ENCODE peak calls at places on chromosomes 6 and 20, in ten cellular contexts. O is mesendoderm; R is A549; F is CD8-positive, alpha-beta memory T cell; D is HFF-Myc; K is CD4-positive, alpha-beta memory T cell; G is astrocyte of the spinal cord; I is cardiac muscle cell; W is HCT116; U is body of pancreas. T is an unnamed sample.

GRCh38 chr6:20202699-20203302 is 9.5 kb downstream of the MBOAT1 start:
- DNase-seq in O (no peak), R (no peak), F (no peak), D (no peak), K (no peak), G (no peak), I (no peak), W (no peak), U (no peak), T (no peak)

GRCh38 chr6:2102316-2102883 is 143.0 kb downstream of the GMDS start:
- DNase-seq in O (no peak), R (no peak), F (no peak), D (no peak), K (no peak), G (peak; percentile 19), I (peak; percentile 77), W (no peak), U (no peak), T (no peak)

GRCh38 chr20:31260326-31260932 is 3.0 kb downstream of the DEFB115 start:
- DNase-seq in O (peak; percentile 11), R (peak; percentile 22), F (no peak), D (no peak), K (no peak), G (no peak), I (no peak), W (peak; percentile 33), U (no peak), T (no peak)

GRCh38 chr20:10278416-10278815 is 59.8 kb downstream of the SNAP25 start:
- DNase-seq in O (peak; percentile 44), R (no peak), F (no peak), D (no peak), K (no peak), G (no peak), I (no peak), W (no peak), U (no peak), T (no peak)

GRCh38 chr6:62891065-62891647 is 320.1 kb upstream of the FKBP1C start:
- DNase-seq in O (peak; percentile 11), R (no peak), F (no peak), D (no peak), K (no peak), G (no peak), I (no peak), W (no peak), U (no peak), T (no peak)

GRCh38 chr20:43916875-43917371 is 2.3 kb downstream of the TOX2 start:
- DNase-seq in O (peak; percentile 35), R (no peak), F (no peak), D (no peak), K (no peak), G (peak; percentile 16), I (no peak), W (no peak), U (no peak), T (no peak)

GRCh38 chr6:73028893-73029450 is 196.3 kb downstream of the KHDC1L start:
- DNase-seq in O (no peak), R (no peak), F (no peak), D (no peak), K (no peak), G (no peak), I (no peak), W (no peak), U (no peak), T (no peak)

GRCh38 chr6:89412071-89413005 is at the start of gene RRAGD:
- DNase-seq in O (peak; percentile 63), R (peak; percentile 50), F (peak; percentile 36), D (no peak), K (peak; percentile 66), G (no peak), I (peak; percentile 12), W (peak; percentile 4), U (peak; percentile 72), T (no peak)

GRCh38 chr6:110488606-110489005 is 12.2 kb upstream of the SLC22A16 start:
- DNase-seq in O (no peak), R (no peak), F (no peak), D (no peak), K (no peak), G (no peak), I (no peak), W (no peak), U (no peak), T (no peak)

GRCh38 chr20:18176318-18176785 is 38.7 kb downstream of the KAT14 start:
- DNase-seq in O (peak; percentile 97), R (no peak), F (no peak), D (no peak), K (no peak), G (no peak), I (peak; percentile 9), W (no peak), U (no peak), T (no peak)

GRCh38 chr6:36195471-36196048 is 984 bp upstream of the BRPF3 start:
- DNase-seq in O (peak; percentile 3), R (no peak), F (no peak), D (no peak), K (no peak), G (no peak), I (no peak), W (no peak), U (no peak), T (no peak)

GRCh38 chr6:150352321-150353296 is 16.2 kb upstream of the IYD start:
- DNase-seq in O (no peak), R (no peak), F (no peak), D (peak; percentile 26), K (no peak), G (peak; percentile 70), I (peak; percentile 69), W (no peak), U (no peak), T (no peak)

GRCh38 chr6:132126150-132126549 is 175.0 kb upstream of the CCN2 start:
- DNase-seq in O (no peak), R (no peak), F (no peak), D (no peak), K (no peak), G (no peak), I (no peak), W (no peak), U (no peak), T (no peak)

DNA sequence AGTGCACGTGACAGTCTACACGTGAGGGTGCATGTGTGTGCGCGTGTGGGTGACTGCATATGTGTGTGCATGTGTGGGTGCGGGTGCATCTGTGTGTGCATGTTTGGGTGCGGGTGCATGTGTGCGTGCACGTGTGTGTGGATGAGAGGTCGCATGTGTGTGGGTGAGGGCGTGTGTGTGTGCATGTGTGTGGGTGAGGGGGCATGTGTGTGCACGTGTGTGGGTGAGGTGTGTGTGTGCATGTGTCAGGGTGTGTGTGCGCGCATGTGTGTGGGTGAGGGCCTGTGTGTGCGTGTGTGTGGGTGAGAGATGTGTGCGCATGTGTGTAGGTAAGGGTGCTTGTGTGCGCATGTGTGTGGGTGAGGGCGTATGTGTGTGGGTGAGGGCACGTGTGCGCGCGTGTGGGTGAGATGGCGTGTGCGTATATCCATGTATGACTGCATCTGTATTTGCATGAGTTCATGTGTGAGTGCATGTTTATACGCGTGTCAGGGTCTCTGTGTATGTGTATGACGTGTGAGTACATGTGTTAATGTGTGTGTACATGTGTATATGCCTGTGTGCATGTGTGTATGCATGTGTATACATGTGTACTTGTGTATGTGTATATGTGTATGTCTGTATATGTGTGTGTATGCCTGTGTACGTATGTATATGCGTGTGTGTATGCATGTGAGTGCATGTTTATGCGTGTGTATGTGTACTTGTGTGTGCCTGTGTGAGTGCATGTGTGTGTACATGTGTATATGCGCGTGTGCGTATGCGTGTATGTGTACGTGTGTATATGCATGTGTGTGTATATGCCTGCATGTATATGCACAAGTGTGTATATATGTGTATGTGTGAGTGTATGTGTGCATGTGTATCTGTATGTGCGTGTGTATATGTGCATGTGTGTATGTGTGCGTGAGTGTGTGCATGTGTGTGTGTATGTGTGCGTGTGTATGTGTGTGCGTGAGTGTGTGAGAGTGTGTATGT is 4.1 kb upstream of the LIME1 start:
- DNase-seq in O (no peak), R (no peak), F (no peak), D (no peak), K (no peak), G (no peak), I (no peak), W (no peak), U (no peak), T (no peak)
- H3K4me3 ChIP-seq in O (no peak overlapping the region), R (no peak overlapping the region), F (no peak overlapping the region), D (no peak overlapping the region), K (no peak overlapping the region), G (no peak overlapping the region), I (no peak overlapping the region), W (no peak overlapping the region), U (no peak overlapping the region), T (no peak overlapping the region)

GRCh38 chr20:3163099-3164042 is 3.7 kb upstream of the FASTKD5 start:
- DNase-seq in O (no peak), R (no peak), F (no peak), D (no peak), K (no peak), G (no peak), I (no peak), W (no peak), U (peak; percentile 25), T (no peak)

GRCh38 chr20:3162080-3162611 is 2.5 kb upstream of the FASTKD5 start:
- DNase-seq in O (no peak), R (no peak), F (no peak), D (no peak), K (no peak), G (no peak), I (no peak), W (no peak), U (peak; percentile 66), T (no peak)

GRCh38 chr20:3160418-3160817 is 753 bp upstream of the FASTKD5 start:
- DNase-seq in O (no peak), R (no peak), F (no peak), D (no peak), K (no peak), G (no peak), I (no peak), W (no peak), U (no peak), T (no peak)

GRCh38 chr20:3158968-3159431 is 665 bp downstream of the FASTKD5 start:
- DNase-seq in O (peak; percentile 68), R (no peak), F (no peak), D (no peak), K (peak; percentile 34), G (no peak), I (peak; percentile 37), W (no peak), U (no peak), T (no peak)

GRCh38 chr20:3161316-3162079 is 1.8 kb upstream of the FASTKD5 start:
- DNase-seq in O (peak; percentile 37), R (no peak), F (no peak), D (no peak), K (no peak), G (no peak), I (no peak), W (no peak), U (no peak), T (no peak)
- H3K4me3 ChIP-seq in O (no peak overlapping the region), R (no peak overlapping the region), F (no peak overlapping the region), D (no peak overlapping the region), K (no peak overlapping the region), G (no peak overlapping the region), I (no peak overlapping the region), W (no peak overlapping the region), U (no peak overlapping the region), T (no peak overlapping the region)

GRCh38 chr6:157075549-157076426 is 247.5 kb downstream of the TMEM242 start:
- DNase-seq in O (peak; percentile 45), R (no peak), F (no peak), D (no peak), K (no peak), G (peak; percentile 29), I (no peak), W (peak; percentile 3), U (no peak), T (no peak)
- H3K4me3 ChIP-seq in O (no peak overlapping the region), R (no peak overlapping the region), F (peak overlapping the region; percentile 5), D (no peak overlapping the region), K (peak overlapping the region; percentile 41), G (no peak overlapping the region), I (no peak overlapping the region), W (no peak overlapping the region), U (no peak overlapping the region), T (no peak overlapping the region)

GRCh38 chr6:29553268-29554057 is 6.1 kb downstream of the UBD start:
- DNase-seq in O (peak; percentile 87), R (no peak), F (no peak), D (peak; percentile 11), K (peak; percentile 11), G (peak; percentile 13), I (peak; percentile 84), W (no peak), U (peak; percentile 50), T (no peak)
- H3K4me3 ChIP-seq in O (peak overlapping the region; percentile 25), R (no peak overlapping the region), F (peak overlapping the region; percentile 33), D (peak overlapping the region; percentile 16), K (peak overlapping the region; percentile 49), G (no peak overlapping the region), I (peak overlapping the region; percentile 18), W (no peak overlapping the region), U (no peak overlapping the region), T (no peak overlapping the region)

T was measured in AG04450.